ENCODE peak calls at places on chromosomes 6 and 20, in six cellular contexts. One of them, this sample, is unnamed.

GRCh38 chr20:51800132-51800721 is 2.1 kb downstream of the SALL4 start:
- DNase-seq in stimulated activated CD8-positive, alpha-beta memory T cell treated with anti-CD3 and anti-CD28 coated beads, Interleukin-12 subunit alpha, Interleukin-12 subunit beta, amount 100 ng/mL, for 1 hour: peak; percentile 13
- DNase-seq in brain pericyte: no peak
- DNase-seq in heart right ventricle: peak; percentile 57
- DNase-seq in stimulated activated CD4-positive, alpha-beta T cell treated with anti-CD3 and anti-CD28 coated beads, Interleukin-1b, Interleukin-23, amount 100 ng/mL, for 48 hours: peak; percentile 69
- DNase-seq in lower lobe of right lung: peak; percentile 70
- DNase-seq in this sample: peak; percentile 34

GRCh38 chr6:37175332-37176267 is 5.6 kb downstream of the PIM1 start:
- DNase-seq in stimulated activated CD8-positive, alpha-beta memory T cell treated with anti-CD3 and anti-CD28 coated beads, Interleukin-12 subunit alpha, Interleukin-12 subunit beta, amount 100 ng/mL, for 1 hour: no peak
- DNase-seq in brain pericyte: no peak
- DNase-seq in heart right ventricle: no peak
- DNase-seq in stimulated activated CD4-positive, alpha-beta T cell treated with anti-CD3 and anti-CD28 coated beads, Interleukin-1b, Interleukin-23, amount 100 ng/mL, for 48 hours: no peak
- DNase-seq in lower lobe of right lung: no peak
- DNase-seq in this sample: no peak

GRCh38 chr6:143586557-143586956 is 75.0 kb upstream of the FUCA2 start:
- DNase-seq in stimulated activated CD8-positive, alpha-beta memory T cell treated with anti-CD3 and anti-CD28 coated beads, Interleukin-12 subunit alpha, Interleukin-12 subunit beta, amount 100 ng/mL, for 1 hour: no peak
- DNase-seq in brain pericyte: no peak
- DNase-seq in heart right ventricle: no peak
- DNase-seq in stimulated activated CD4-positive, alpha-beta T cell treated with anti-CD3 and anti-CD28 coated beads, Interleukin-1b, Interleukin-23, amount 100 ng/mL, for 48 hours: no peak
- DNase-seq in lower lobe of right lung: no peak
- DNase-seq in this sample: peak; percentile 35

GRCh38 chr20:19893356-19893755 is 123.8 kb upstream of the NAA20 start:
- DNase-seq in stimulated activated CD8-positive, alpha-beta memory T cell treated with anti-CD3 and anti-CD28 coated beads, Interleukin-12 subunit alpha, Interleukin-12 subunit beta, amount 100 ng/mL, for 1 hour: no peak
- DNase-seq in brain pericyte: no peak
- DNase-seq in heart right ventricle: no peak
- DNase-seq in stimulated activated CD4-positive, alpha-beta T cell treated with anti-CD3 and anti-CD28 coated beads, Interleukin-1b, Interleukin-23, amount 100 ng/mL, for 48 hours: no peak
- DNase-seq in lower lobe of right lung: no peak
- DNase-seq in this sample: no peak

GRCh38 chr20:59948828-59949720 is 8.9 kb downstream of the FAM217B start:
- DNase-seq in stimulated activated CD8-positive, alpha-beta memory T cell treated with anti-CD3 and anti-CD28 coated beads, Interleukin-12 subunit alpha, Interleukin-12 subunit beta, amount 100 ng/mL, for 1 hour: no peak
- DNase-seq in brain pericyte: no peak
- DNase-seq in heart right ventricle: no peak
- DNase-seq in stimulated activated CD4-positive, alpha-beta T cell treated with anti-CD3 and anti-CD28 coated beads, Interleukin-1b, Interleukin-23, amount 100 ng/mL, for 48 hours: no peak
- DNase-seq in lower lobe of right lung: no peak
- DNase-seq in this sample: no peak

GRCh38 chr20:1652104-1652503 is 5.5 kb downstream of the SIRPG start:
- DNase-seq in stimulated activated CD8-positive, alpha-beta memory T cell treated with anti-CD3 and anti-CD28 coated beads, Interleukin-12 subunit alpha, Interleukin-12 subunit beta, amount 100 ng/mL, for 1 hour: no peak
- DNase-seq in brain pericyte: no peak
- DNase-seq in heart right ventricle: no peak
- DNase-seq in stimulated activated CD4-positive, alpha-beta T cell treated with anti-CD3 and anti-CD28 coated beads, Interleukin-1b, Interleukin-23, amount 100 ng/mL, for 48 hours: no peak
- DNase-seq in lower lobe of right lung: no peak
- DNase-seq in this sample: no peak

GRCh38 chr6:11251553-11252358 is 19.3 kb upstream of the NEDD9 start:
- DNase-seq in stimulated activated CD8-positive, alpha-beta memory T cell treated with anti-CD3 and anti-CD28 coated beads, Interleukin-12 subunit alpha, Interleukin-12 subunit beta, amount 100 ng/mL, for 1 hour: no peak
- DNase-seq in brain pericyte: peak; percentile 47
- DNase-seq in heart right ventricle: peak; percentile 36
- DNase-seq in stimulated activated CD4-positive, alpha-beta T cell treated with anti-CD3 and anti-CD28 coated beads, Interleukin-1b, Interleukin-23, amount 100 ng/mL, for 48 hours: no peak
- DNase-seq in lower lobe of right lung: no peak
- DNase-seq in this sample: peak; percentile 77

GRCh38 chr6:90765895-90766294 is 179.0 kb upstream of the MAP3K7 start:
- DNase-seq in stimulated activated CD8-positive, alpha-beta memory T cell treated with anti-CD3 and anti-CD28 coated beads, Interleukin-12 subunit alpha, Interleukin-12 subunit beta, amount 100 ng/mL, for 1 hour: no peak
- DNase-seq in brain pericyte: no peak
- DNase-seq in heart right ventricle: no peak
- DNase-seq in stimulated activated CD4-positive, alpha-beta T cell treated with anti-CD3 and anti-CD28 coated beads, Interleukin-1b, Interleukin-23, amount 100 ng/mL, for 48 hours: no peak
- DNase-seq in lower lobe of right lung: no peak
- DNase-seq in this sample: no peak

GRCh38 chr6:168529214-168529613 is 88.2 kb downstream of the SMOC2 start:
- DNase-seq in stimulated activated CD8-positive, alpha-beta memory T cell treated with anti-CD3 and anti-CD28 coated beads, Interleukin-12 subunit alpha, Interleukin-12 subunit beta, amount 100 ng/mL, for 1 hour: no peak
- DNase-seq in brain pericyte: no peak
- DNase-seq in heart right ventricle: no peak
- DNase-seq in stimulated activated CD4-positive, alpha-beta T cell treated with anti-CD3 and anti-CD28 coated beads, Interleukin-1b, Interleukin-23, amount 100 ng/mL, for 48 hours: no peak
- DNase-seq in lower lobe of right lung: no peak
- DNase-seq in this sample: no peak

GRCh38 chr6:137390264-137390787 is 103.9 kb downstream of the OLIG3 start:
- DNase-seq in stimulated activated CD8-positive, alpha-beta memory T cell treated with anti-CD3 and anti-CD28 coated beads, Interleukin-12 subunit alpha, Interleukin-12 subunit beta, amount 100 ng/mL, for 1 hour: no peak
- DNase-seq in brain pericyte: no peak
- DNase-seq in heart right ventricle: no peak
- DNase-seq in stimulated activated CD4-positive, alpha-beta T cell treated with anti-CD3 and anti-CD28 coated beads, Interleukin-1b, Interleukin-23, amount 100 ng/mL, for 48 hours: no peak
- DNase-seq in lower lobe of right lung: no peak
- DNase-seq in this sample: no peak

GRCh38 chr20:44448753-44449546 is 26.7 kb upstream of the TTPAL start:
- DNase-seq in stimulated activated CD8-positive, alpha-beta memory T cell treated with anti-CD3 and anti-CD28 coated beads, Interleukin-12 subunit alpha, Interleukin-12 subunit beta, amount 100 ng/mL, for 1 hour: no peak
- DNase-seq in brain pericyte: no peak
- DNase-seq in heart right ventricle: no peak
- DNase-seq in stimulated activated CD4-positive, alpha-beta T cell treated with anti-CD3 and anti-CD28 coated beads, Interleukin-1b, Interleukin-23, amount 100 ng/mL, for 48 hours: peak; percentile 14
- DNase-seq in lower lobe of right lung: no peak
- DNase-seq in this sample: peak; percentile 38

GRCh38 chr20:47594157-47594556 is 92.5 kb downstream of the NCOA3 start:
- DNase-seq in stimulated activated CD8-positive, alpha-beta memory T cell treated with anti-CD3 and anti-CD28 coated beads, Interleukin-12 subunit alpha, Interleukin-12 subunit beta, amount 100 ng/mL, for 1 hour: no peak
- DNase-seq in brain pericyte: no peak
- DNase-seq in heart right ventricle: no peak
- DNase-seq in stimulated activated CD4-positive, alpha-beta T cell treated with anti-CD3 and anti-CD28 coated beads, Interleukin-1b, Interleukin-23, amount 100 ng/mL, for 48 hours: no peak
- DNase-seq in lower lobe of right lung: no peak
- DNase-seq in this sample: no peak

GRCh38 chr20:14879020-14879697 is 541.7 kb upstream of the FLRT3 start:
- DNase-seq in stimulated activated CD8-positive, alpha-beta memory T cell treated with anti-CD3 and anti-CD28 coated beads, Interleukin-12 subunit alpha, Interleukin-12 subunit beta, amount 100 ng/mL, for 1 hour: no peak
- DNase-seq in brain pericyte: no peak
- DNase-seq in heart right ventricle: no peak
- DNase-seq in stimulated activated CD4-positive, alpha-beta T cell treated with anti-CD3 and anti-CD28 coated beads, Interleukin-1b, Interleukin-23, amount 100 ng/mL, for 48 hours: no peak
- DNase-seq in lower lobe of right lung: no peak
- DNase-seq in this sample: no peak

GRCh38 chr20:41386502-41387427 is 20.1 kb upstream of the EMILIN3 start:
- DNase-seq in stimulated activated CD8-positive, alpha-beta memory T cell treated with anti-CD3 and anti-CD28 coated beads, Interleukin-12 subunit alpha, Interleukin-12 subunit beta, amount 100 ng/mL, for 1 hour: no peak
- DNase-seq in brain pericyte: no peak
- DNase-seq in heart right ventricle: peak; percentile 64
- DNase-seq in stimulated activated CD4-positive, alpha-beta T cell treated with anti-CD3 and anti-CD28 coated beads, Interleukin-1b, Interleukin-23, amount 100 ng/mL, for 48 hours: no peak
- DNase-seq in lower lobe of right lung: peak; percentile 32
- DNase-seq in this sample: no peak

GRCh38 chr6:79949235-79949634 is 1.9 kb upstream of the ELOVL4 start:
- DNase-seq in stimulated activated CD8-positive, alpha-beta memory T cell treated with anti-CD3 and anti-CD28 coated beads, Interleukin-12 subunit alpha, Interleukin-12 subunit beta, amount 100 ng/mL, for 1 hour: peak; percentile 25
- DNase-seq in brain pericyte: no peak
- DNase-seq in heart right ventricle: no peak
- DNase-seq in stimulated activated CD4-positive, alpha-beta T cell treated with anti-CD3 and anti-CD28 coated beads, Interleukin-1b, Interleukin-23, amount 100 ng/mL, for 48 hours: peak; percentile 35
- DNase-seq in lower lobe of right lung: peak; percentile 49
- DNase-seq in this sample: peak; percentile 24

GRCh38 chr6:137323860-137324259 is 104.7 kb upstream of the IFNGR1 start:
- DNase-seq in stimulated activated CD8-positive, alpha-beta memory T cell treated with anti-CD3 and anti-CD28 coated beads, Interleukin-12 subunit alpha, Interleukin-12 subunit beta, amount 100 ng/mL, for 1 hour: no peak
- DNase-seq in brain pericyte: no peak
- DNase-seq in heart right ventricle: no peak
- DNase-seq in stimulated activated CD4-positive, alpha-beta T cell treated with anti-CD3 and anti-CD28 coated beads, Interleukin-1b, Interleukin-23, amount 100 ng/mL, for 48 hours: no peak
- DNase-seq in lower lobe of right lung: no peak
- DNase-seq in this sample: no peak

GRCh38 chr20:37573626-37574198 is 46.0 kb upstream of the BLCAP start:
- DNase-seq in stimulated activated CD8-positive, alpha-beta memory T cell treated with anti-CD3 and anti-CD28 coated beads, Interleukin-12 subunit alpha, Interleukin-12 subunit beta, amount 100 ng/mL, for 1 hour: no peak
- DNase-seq in brain pericyte: no peak
- DNase-seq in heart right ventricle: no peak
- DNase-seq in stimulated activated CD4-positive, alpha-beta T cell treated with anti-CD3 and anti-CD28 coated beads, Interleukin-1b, Interleukin-23, amount 100 ng/mL, for 48 hours: no peak
- DNase-seq in lower lobe of right lung: no peak
- DNase-seq in this sample: no peak

GRCh38 chr6:7765575-7766325 is 39.9 kb downstream of the BMP6 start:
- DNase-seq in stimulated activated CD8-positive, alpha-beta memory T cell treated with anti-CD3 and anti-CD28 coated beads, Interleukin-12 subunit alpha, Interleukin-12 subunit beta, amount 100 ng/mL, for 1 hour: no peak
- DNase-seq in brain pericyte: no peak
- DNase-seq in heart right ventricle: no peak
- DNase-seq in stimulated activated CD4-positive, alpha-beta T cell treated with anti-CD3 and anti-CD28 coated beads, Interleukin-1b, Interleukin-23, amount 100 ng/mL, for 48 hours: no peak
- DNase-seq in lower lobe of right lung: no peak
- DNase-seq in this sample: no peak

GRCh38 chr20:37579091-37579490 is 51.4 kb upstream of the BLCAP start:
- DNase-seq in stimulated activated CD8-positive, alpha-beta memory T cell treated with anti-CD3 and anti-CD28 coated beads, Interleukin-12 subunit alpha, Interleukin-12 subunit beta, amount 100 ng/mL, for 1 hour: no peak
- DNase-seq in brain pericyte: no peak
- DNase-seq in heart right ventricle: no peak
- DNase-seq in stimulated activated CD4-positive, alpha-beta T cell treated with anti-CD3 and anti-CD28 coated beads, Interleukin-1b, Interleukin-23, amount 100 ng/mL, for 48 hours: no peak
- DNase-seq in lower lobe of right lung: no peak
- DNase-seq in this sample: no peak

GRCh38 chr20:43529051-43529450 is 21.6 kb downstream of the L3MBTL1 start:
- DNase-seq in stimulated activated CD8-positive, alpha-beta memory T cell treated with anti-CD3 and anti-CD28 coated beads, Interleukin-12 subunit alpha, Interleukin-12 subunit beta, amount 100 ng/mL, for 1 hour: no peak
- DNase-seq in brain pericyte: no peak
- DNase-seq in heart right ventricle: no peak
- DNase-seq in stimulated activated CD4-positive, alpha-beta T cell treated with anti-CD3 and anti-CD28 coated beads, Interleukin-1b, Interleukin-23, amount 100 ng/mL, for 48 hours: no peak
- DNase-seq in lower lobe of right lung: no peak
- DNase-seq in this sample: no peak

GRCh38 chr6:147941143-147941542 is 401.5 kb upstream of the SASH1 start:
- DNase-seq in stimulated activated CD8-positive, alpha-beta memory T cell treated with anti-CD3 and anti-CD28 coated beads, Interleukin-12 subunit alpha, Interleukin-12 subunit beta, amount 100 ng/mL, for 1 hour: no peak
- DNase-seq in brain pericyte: no peak
- DNase-seq in heart right ventricle: no peak
- DNase-seq in stimulated activated CD4-positive, alpha-beta T cell treated with anti-CD3 and anti-CD28 coated beads, Interleukin-1b, Interleukin-23, amount 100 ng/mL, for 48 hours: no peak
- DNase-seq in lower lobe of right lung: no peak
- DNase-seq in this sample: no peak

GRCh38 chr20:57990396-57990987 is 238.0 kb downstream of the ANKRD60 start:
- DNase-seq in stimulated activated CD8-positive, alpha-beta memory T cell treated with anti-CD3 and anti-CD28 coated beads, Interleukin-12 subunit alpha, Interleukin-12 subunit beta, amount 100 ng/mL, for 1 hour: no peak
- DNase-seq in brain pericyte: no peak
- DNase-seq in heart right ventricle: no peak
- DNase-seq in stimulated activated CD4-positive, alpha-beta T cell treated with anti-CD3 and anti-CD28 coated beads, Interleukin-1b, Interleukin-23, amount 100 ng/mL, for 48 hours: no peak
- DNase-seq in lower lobe of right lung: no peak
- DNase-seq in this sample: no peak

GRCh38 chr6:125789167-125789566 is 1.6 kb upstream of the NCOA7 start:
- DNase-seq in stimulated activated CD8-positive, alpha-beta memory T cell treated with anti-CD3 and anti-CD28 coated beads, Interleukin-12 subunit alpha, Interleukin-12 subunit beta, amount 100 ng/mL, for 1 hour: no peak
- DNase-seq in brain pericyte: no peak
- DNase-seq in heart right ventricle: no peak
- DNase-seq in stimulated activated CD4-positive, alpha-beta T cell treated with anti-CD3 and anti-CD28 coated beads, Interleukin-1b, Interleukin-23, amount 100 ng/mL, for 48 hours: no peak
- DNase-seq in lower lobe of right lung: no peak
- DNase-seq in this sample: peak; percentile 55

GRCh38 chr6:141354191-141354950 is 778.4 kb upstream of the GJE1 start:
- DNase-seq in stimulated activated CD8-positive, alpha-beta memory T cell treated with anti-CD3 and anti-CD28 coated beads, Interleukin-12 subunit alpha, Interleukin-12 subunit beta, amount 100 ng/mL, for 1 hour: no peak
- DNase-seq in brain pericyte: no peak
- DNase-seq in heart right ventricle: no peak
- DNase-seq in stimulated activated CD4-positive, alpha-beta T cell treated with anti-CD3 and anti-CD28 coated beads, Interleukin-1b, Interleukin-23, amount 100 ng/mL, for 48 hours: no peak
- DNase-seq in lower lobe of right lung: no peak
- DNase-seq in this sample: no peak

GRCh38 chr20:6504179-6504578 is 263.3 kb upstream of the BMP2 start:
- DNase-seq in stimulated activated CD8-positive, alpha-beta memory T cell treated with anti-CD3 and anti-CD28 coated beads, Interleukin-12 subunit alpha, Interleukin-12 subunit beta, amount 100 ng/mL, for 1 hour: no peak
- DNase-seq in brain pericyte: no peak
- DNase-seq in heart right ventricle: no peak
- DNase-seq in stimulated activated CD4-positive, alpha-beta T cell treated with anti-CD3 and anti-CD28 coated beads, Interleukin-1b, Interleukin-23, amount 100 ng/mL, for 48 hours: no peak
- DNase-seq in lower lobe of right lung: no peak
- DNase-seq in this sample: no peak

GRCh38 chr6:109515781-109516409 is 32.9 kb upstream of the ZBTB24 start:
- DNase-seq in stimulated activated CD8-positive, alpha-beta memory T cell treated with anti-CD3 and anti-CD28 coated beads, Interleukin-12 subunit alpha, Interleukin-12 subunit beta, amount 100 ng/mL, for 1 hour: no peak
- DNase-seq in brain pericyte: no peak
- DNase-seq in heart right ventricle: no peak
- DNase-seq in stimulated activated CD4-positive, alpha-beta T cell treated with anti-CD3 and anti-CD28 coated beads, Interleukin-1b, Interleukin-23, amount 100 ng/mL, for 48 hours: no peak
- DNase-seq in lower lobe of right lung: no peak
- DNase-seq in this sample: no peak

GRCh38 chr6:75114795-75115194 is 91.1 kb downstream of the COL12A1 start:
- DNase-seq in stimulated activated CD8-positive, alpha-beta memory T cell treated with anti-CD3 and anti-CD28 coated beads, Interleukin-12 subunit alpha, Interleukin-12 subunit beta, amount 100 ng/mL, for 1 hour: no peak
- DNase-seq in brain pericyte: no peak
- DNase-seq in heart right ventricle: no peak
- DNase-seq in stimulated activated CD4-positive, alpha-beta T cell treated with anti-CD3 and anti-CD28 coated beads, Interleukin-1b, Interleukin-23, amount 100 ng/mL, for 48 hours: no peak
- DNase-seq in lower lobe of right lung: no peak
- DNase-seq in this sample: no peak

GRCh38 chr6:131683479-131683878 is 17.7 kb downstream of the OR2A4 start:
- DNase-seq in stimulated activated CD8-positive, alpha-beta memory T cell treated with anti-CD3 and anti-CD28 coated beads, Interleukin-12 subunit alpha, Interleukin-12 subunit beta, amount 100 ng/mL, for 1 hour: no peak
- DNase-seq in brain pericyte: no peak
- DNase-seq in heart right ventricle: no peak
- DNase-seq in stimulated activated CD4-positive, alpha-beta T cell treated with anti-CD3 and anti-CD28 coated beads, Interleukin-1b, Interleukin-23, amount 100 ng/mL, for 48 hours: no peak
- DNase-seq in lower lobe of right lung: no peak
- DNase-seq in this sample: no peak

GRCh38 chr20:59933296-59933848 is at the start of gene SYCP2:
- DNase-seq in stimulated activated CD8-positive, alpha-beta memory T cell treated with anti-CD3 and anti-CD28 coated beads, Interleukin-12 subunit alpha, Interleukin-12 subunit beta, amount 100 ng/mL, for 1 hour: peak; percentile 33
- DNase-seq in brain pericyte: no peak
- DNase-seq in heart right ventricle: peak; percentile 76
- DNase-seq in stimulated activated CD4-positive, alpha-beta T cell treated with anti-CD3 and anti-CD28 coated beads, Interleukin-1b, Interleukin-23, amount 100 ng/mL, for 48 hours: peak; percentile 56
- DNase-seq in lower lobe of right lung: peak; percentile 61
- DNase-seq in this sample: peak; percentile 47

GRCh38 chr6:90160013-90160412 is 136.6 kb downstream of the BACH2 start:
- DNase-seq in stimulated activated CD8-positive, alpha-beta memory T cell treated with anti-CD3 and anti-CD28 coated beads, Interleukin-12 subunit alpha, Interleukin-12 subunit beta, amount 100 ng/mL, for 1 hour: no peak
- DNase-seq in brain pericyte: no peak
- DNase-seq in heart right ventricle: no peak
- DNase-seq in stimulated activated CD4-positive, alpha-beta T cell treated with anti-CD3 and anti-CD28 coated beads, Interleukin-1b, Interleukin-23, amount 100 ng/mL, for 48 hours: no peak
- DNase-seq in lower lobe of right lung: no peak
- DNase-seq in this sample: no peak

GRCh38 chr20:32527447-32528055 is 57.6 kb downstream of the NOL4L start:
- DNase-seq in stimulated activated CD8-positive, alpha-beta memory T cell treated with anti-CD3 and anti-CD28 coated beads, Interleukin-12 subunit alpha, Interleukin-12 subunit beta, amount 100 ng/mL, for 1 hour: no peak
- DNase-seq in brain pericyte: no peak
- DNase-seq in heart right ventricle: no peak
- DNase-seq in stimulated activated CD4-positive, alpha-beta T cell treated with anti-CD3 and anti-CD28 coated beads, Interleukin-1b, Interleukin-23, amount 100 ng/mL, for 48 hours: no peak
- DNase-seq in lower lobe of right lung: peak; percentile 46
- DNase-seq in this sample: no peak

GRCh38 chr20:59827138-59828056 is 106.0 kb downstream of the SYCP2 start:
- DNase-seq in stimulated activated CD8-positive, alpha-beta memory T cell treated with anti-CD3 and anti-CD28 coated beads, Interleukin-12 subunit alpha, Interleukin-12 subunit beta, amount 100 ng/mL, for 1 hour: no peak
- DNase-seq in brain pericyte: no peak
- DNase-seq in heart right ventricle: no peak
- DNase-seq in stimulated activated CD4-positive, alpha-beta T cell treated with anti-CD3 and anti-CD28 coated beads, Interleukin-1b, Interleukin-23, amount 100 ng/mL, for 48 hours: no peak
- DNase-seq in lower lobe of right lung: no peak
- DNase-seq in this sample: no peak

GRCh38 chr6:147268254-147268653 is 64.0 kb downstream of the STXBP5 start:
- DNase-seq in stimulated activated CD8-positive, alpha-beta memory T cell treated with anti-CD3 and anti-CD28 coated beads, Interleukin-12 subunit alpha, Interleukin-12 subunit beta, amount 100 ng/mL, for 1 hour: no peak
- DNase-seq in brain pericyte: no peak
- DNase-seq in heart right ventricle: no peak
- DNase-seq in stimulated activated CD4-positive, alpha-beta T cell treated with anti-CD3 and anti-CD28 coated beads, Interleukin-1b, Interleukin-23, amount 100 ng/mL, for 48 hours: no peak
- DNase-seq in lower lobe of right lung: no peak
- DNase-seq in this sample: no peak

GRCh38 chr20:24630486-24631172 is 161.2 kb downstream of the SYNDIG1 start:
- DNase-seq in stimulated activated CD8-positive, alpha-beta memory T cell treated with anti-CD3 and anti-CD28 coated beads, Interleukin-12 subunit alpha, Interleukin-12 subunit beta, amount 100 ng/mL, for 1 hour: no peak
- DNase-seq in brain pericyte: no peak
- DNase-seq in heart right ventricle: no peak
- DNase-seq in stimulated activated CD4-positive, alpha-beta T cell treated with anti-CD3 and anti-CD28 coated beads, Interleukin-1b, Interleukin-23, amount 100 ng/mL, for 48 hours: no peak
- DNase-seq in lower lobe of right lung: no peak
- DNase-seq in this sample: no peak

GRCh38 chr20:51326241-51326819 is 216.2 kb downstream of the NFATC2 start:
- DNase-seq in stimulated activated CD8-positive, alpha-beta memory T cell treated with anti-CD3 and anti-CD28 coated beads, Interleukin-12 subunit alpha, Interleukin-12 subunit beta, amount 100 ng/mL, for 1 hour: peak; percentile 13
- DNase-seq in brain pericyte: no peak
- DNase-seq in heart right ventricle: no peak
- DNase-seq in stimulated activated CD4-positive, alpha-beta T cell treated with anti-CD3 and anti-CD28 coated beads, Interleukin-1b, Interleukin-23, amount 100 ng/mL, for 48 hours: peak; percentile 18
- DNase-seq in lower lobe of right lung: peak; percentile 61
- DNase-seq in this sample: peak; percentile 41

GRCh38 chr6:142567476-142567875 is 265.7 kb downstream of the ADGRG6 start:
- DNase-seq in stimulated activated CD8-positive, alpha-beta memory T cell treated with anti-CD3 and anti-CD28 coated beads, Interleukin-12 subunit alpha, Interleukin-12 subunit beta, amount 100 ng/mL, for 1 hour: no peak
- DNase-seq in brain pericyte: no peak
- DNase-seq in heart right ventricle: no peak
- DNase-seq in stimulated activated CD4-positive, alpha-beta T cell treated with anti-CD3 and anti-CD28 coated beads, Interleukin-1b, Interleukin-23, amount 100 ng/mL, for 48 hours: no peak
- DNase-seq in lower lobe of right lung: no peak
- DNase-seq in this sample: no peak

GRCh38 chr6:108083349-108083748 is 8.8 kb upstream of the OSTM1 start:
- DNase-seq in stimulated activated CD8-positive, alpha-beta memory T cell treated with anti-CD3 and anti-CD28 coated beads, Interleukin-12 subunit alpha, Interleukin-12 subunit beta, amount 100 ng/mL, for 1 hour: no peak
- DNase-seq in brain pericyte: no peak
- DNase-seq in heart right ventricle: no peak
- DNase-seq in stimulated activated CD4-positive, alpha-beta T cell treated with anti-CD3 and anti-CD28 coated beads, Interleukin-1b, Interleukin-23, amount 100 ng/mL, for 48 hours: no peak
- DNase-seq in lower lobe of right lung: no peak
- DNase-seq in this sample: no peak

GRCh38 chr6:23494367-23494766 is 631.6 kb upstream of the NRSN1 start:
- DNase-seq in stimulated activated CD8-positive, alpha-beta memory T cell treated with anti-CD3 and anti-CD28 coated beads, Interleukin-12 subunit alpha, Interleukin-12 subunit beta, amount 100 ng/mL, for 1 hour: no peak
- DNase-seq in brain pericyte: no peak
- DNase-seq in heart right ventricle: no peak
- DNase-seq in stimulated activated CD4-positive, alpha-beta T cell treated with anti-CD3 and anti-CD28 coated beads, Interleukin-1b, Interleukin-23, amount 100 ng/mL, for 48 hours: no peak
- DNase-seq in lower lobe of right lung: no peak
- DNase-seq in this sample: no peak

GRCh38 chr6:144259988-144260387 is 25.1 kb upstream of the UTRN start:
- DNase-seq in stimulated activated CD8-positive, alpha-beta memory T cell treated with anti-CD3 and anti-CD28 coated beads, Interleukin-12 subunit alpha, Interleukin-12 subunit beta, amount 100 ng/mL, for 1 hour: no peak
- DNase-seq in brain pericyte: no peak
- DNase-seq in heart right ventricle: no peak
- DNase-seq in stimulated activated CD4-positive, alpha-beta T cell treated with anti-CD3 and anti-CD28 coated beads, Interleukin-1b, Interleukin-23, amount 100 ng/mL, for 48 hours: no peak
- DNase-seq in lower lobe of right lung: no peak
- DNase-seq in this sample: no peak